ENCODE peak calls at places on chromosome 6, in seven cellular contexts. P, T, B, I, A, G and Z are unnamed samples.

GRCh38 chr6:101443315-101443714 is 49.8 kb downstream of the GRIK2 start:
- DNase-seq in P (no peak), T (no peak), B (no peak), I (no peak), A (no peak), G (no peak), Z (no peak)

GRCh38 chr6:35624341-35625070 is 64.2 kb downstream of the FKBP5 start:
- DNase-seq in P (no peak), T (no peak), B (no peak), I (peak; percentile 27), A (no peak), G (no peak), Z (no peak)

GRCh38 chr6:153625089-153625488 is 414.0 kb upstream of the OPRM1 start:
- DNase-seq in P (no peak), T (no peak), B (peak; percentile 21), I (no peak), A (no peak), G (no peak), Z (no peak)

GRCh38 chr6:81814365-81815109 is 62.1 kb upstream of the TENT5A start:
- DNase-seq in P (no peak), T (no peak), B (no peak), I (peak; percentile 9), A (no peak), G (no peak), Z (no peak)

GRCh38 chr6:150167479-150167873 is 24.6 kb downstream of the PPP1R14C start:
- DNase-seq in P (no peak), T (no peak), B (no peak), I (no peak), A (peak; percentile 47), G (no peak), Z (no peak)

GRCh38 chr6:38239719-38240451 is 399.8 kb downstream of the BTBD9 start:
- DNase-seq in P (no peak), T (no peak), B (no peak), I (peak; percentile 72), A (no peak), G (no peak), Z (no peak)

GRCh38 chr6:135667694-135668455 is 170.3 kb upstream of the AHI1 start:
- DNase-seq in P (no peak), T (peak; percentile 58), B (peak; percentile 32), I (peak; percentile 59), A (peak; percentile 30), G (no peak), Z (peak; percentile 32)

GRCh38 chr6:5665173-5665572 is 341.6 kb downstream of the NRN1 start:
- DNase-seq in P (no peak), T (peak; percentile 86), B (no peak), I (no peak), A (no peak), G (no peak), Z (no peak)

GRCh38 chr6:16313732-16314131 is 75.3 kb downstream of the GMPR start:
- DNase-seq in P (no peak), T (no peak), B (no peak), I (no peak), A (no peak), G (no peak), Z (no peak)

GRCh38 chr6:70436320-70436719 is 23.0 kb downstream of the FAM135A start:
- DNase-seq in P (no peak), T (no peak), B (no peak), I (no peak), A (no peak), G (no peak), Z (no peak)

GRCh38 chr6:19180348-19181073 is 656.7 kb upstream of the ID4 start:
- DNase-seq in P (no peak), T (no peak), B (no peak), I (no peak), A (peak; percentile 63), G (peak; percentile 71), Z (no peak)

GRCh38 chr6:87945966-87946365 is 101.7 kb upstream of the SPACA1 start:
- DNase-seq in P (no peak), T (no peak), B (no peak), I (no peak), A (no peak), G (no peak), Z (no peak)

GRCh38 chr6:87943191-87943590 is 104.5 kb upstream of the SPACA1 start:
- DNase-seq in P (no peak), T (no peak), B (no peak), I (no peak), A (no peak), G (no peak), Z (no peak)

GRCh38 chr6:87945181-87945580 is 102.5 kb upstream of the SPACA1 start:
- DNase-seq in P (no peak), T (no peak), B (no peak), I (no peak), A (no peak), G (no peak), Z (no peak)

GRCh38 chr6:87941556-87942358 is 105.9 kb upstream of the SPACA1 start:
- DNase-seq in P (no peak), T (no peak), B (no peak), I (no peak), A (no peak), G (no peak), Z (no peak)

DNA sequence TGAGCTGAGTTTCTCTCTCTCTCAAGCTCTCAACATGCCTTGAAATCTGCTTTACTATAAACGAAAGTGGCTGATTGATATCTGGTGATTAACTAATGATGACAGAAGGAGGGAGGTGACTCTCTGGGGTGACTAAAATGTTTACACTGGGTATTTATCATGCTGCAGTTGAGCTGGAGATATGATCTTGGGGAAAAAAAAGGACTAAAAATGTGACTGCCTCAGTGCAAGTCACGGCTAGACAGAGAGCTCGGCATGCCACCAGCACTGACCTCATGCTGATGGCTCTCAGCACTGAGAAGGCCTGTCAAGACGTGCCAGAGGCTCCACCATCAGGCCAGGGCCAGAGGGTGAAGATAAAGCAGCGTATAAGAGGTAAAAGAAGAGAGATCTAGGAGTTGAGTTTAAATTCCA is 103.1 kb upstream of the SPACA1 start:
- DNase-seq in P (peak; percentile 28), T (no peak), B (peak; percentile 6), I (peak; percentile 36), A (peak; percentile 77), G (peak; percentile 68), Z (peak; percentile 10)
- TF ChIP-seq CTCF in P (peak; percentile 42), T (no peak), B (peak; percentile 16), I (no peak), A (peak; percentile 43), G (no peak), Z (peak; percentile 27)

GRCh38 chr6:50842861-50843384 is 24.3 kb downstream of the TFAP2B start:
- DNase-seq in P (no peak), T (no peak), B (no peak), I (no peak), A (no peak), G (no peak), Z (no peak)
- H3K4me3 ChIP-seq in P (no peak overlapping the region), T (no peak overlapping the region), B (no peak overlapping the region), I (no peak overlapping the region), A (no peak overlapping the region), G (no peak overlapping the region), Z (no peak overlapping the region)

DNA sequence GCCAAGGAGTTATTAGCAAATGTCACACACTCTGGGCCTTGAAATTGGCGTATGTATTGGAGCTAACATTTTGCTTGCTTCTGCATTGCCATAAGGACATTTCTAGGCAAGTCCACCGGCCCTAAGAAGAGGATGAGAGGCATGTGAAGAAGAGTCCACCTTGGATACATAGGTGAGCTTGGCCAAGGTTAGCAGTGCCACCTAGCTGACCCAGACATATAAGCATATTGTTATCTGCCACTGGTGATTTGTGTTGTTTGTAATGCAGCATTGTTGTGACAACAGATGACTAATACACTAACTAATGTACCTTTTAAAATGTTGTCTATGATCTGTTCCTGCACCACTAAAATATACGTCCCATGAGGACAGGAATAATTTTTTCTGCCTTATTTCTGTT is 24.8 kb upstream of the HLA-DQA2 start:
- DNase-seq in P (no peak), T (no peak), B (no peak), I (no peak), A (no peak), G (no peak), Z (no peak)
- TF ChIP-seq CTCF in P (no peak), T (no peak), B (no peak), I (no peak), A (no peak), G (no peak), Z (no peak)

GRCh38 chr6:80268865-80269264 is 162.4 kb downstream of the BCKDHB start:
- DNase-seq in P (no peak), T (no peak), B (no peak), I (no peak), A (no peak), G (no peak), Z (no peak)
- H3K4me3 ChIP-seq in P (no peak overlapping the region), T (no peak overlapping the region), B (no peak overlapping the region), I (no peak overlapping the region), A (no peak overlapping the region), G (no peak overlapping the region), Z (no peak overlapping the region)

DNA sequence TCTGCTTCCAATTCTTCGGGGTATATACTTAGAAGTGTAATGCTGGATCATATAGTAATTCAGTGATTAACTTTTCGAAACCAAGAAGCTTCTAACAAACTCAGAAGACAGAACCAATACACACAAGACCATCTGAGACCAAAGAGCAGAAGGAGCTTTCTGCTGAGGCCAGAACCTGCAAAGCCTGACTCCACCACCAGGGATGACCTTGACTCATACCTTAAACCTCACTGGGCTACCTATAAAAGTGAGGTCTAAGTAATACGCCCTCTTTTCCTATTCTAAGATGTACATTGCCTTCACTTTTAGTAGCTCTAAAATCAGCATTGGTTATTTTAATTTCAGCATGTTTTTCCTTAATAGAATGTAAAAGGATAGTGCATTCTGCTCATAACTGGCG is 84.8 kb downstream of the FOXF2 start:
- DNase-seq in P (no peak), T (no peak), B (no peak), I (no peak), A (no peak), G (no peak), Z (no peak)
- TF ChIP-seq CTCF in P (no peak), T (no peak), B (no peak), I (no peak), A (no peak), G (no peak), Z (no peak)

GRCh38 chr6:44932651-44933091 is 395.5 kb upstream of the RUNX2 start:
- DNase-seq in P (no peak), T (no peak), B (no peak), I (no peak), A (no peak), G (no peak), Z (no peak)

GRCh38 chr6:44935693-44936300 is 392.3 kb upstream of the RUNX2 start:
- DNase-seq in P (no peak), T (no peak), B (no peak), I (peak; percentile 12), A (no peak), G (no peak), Z (no peak)

GRCh38 chr6:44931385-44931784 is 396.7 kb upstream of the RUNX2 start:
- DNase-seq in P (no peak), T (no peak), B (no peak), I (no peak), A (no peak), G (no peak), Z (no peak)

DNA sequence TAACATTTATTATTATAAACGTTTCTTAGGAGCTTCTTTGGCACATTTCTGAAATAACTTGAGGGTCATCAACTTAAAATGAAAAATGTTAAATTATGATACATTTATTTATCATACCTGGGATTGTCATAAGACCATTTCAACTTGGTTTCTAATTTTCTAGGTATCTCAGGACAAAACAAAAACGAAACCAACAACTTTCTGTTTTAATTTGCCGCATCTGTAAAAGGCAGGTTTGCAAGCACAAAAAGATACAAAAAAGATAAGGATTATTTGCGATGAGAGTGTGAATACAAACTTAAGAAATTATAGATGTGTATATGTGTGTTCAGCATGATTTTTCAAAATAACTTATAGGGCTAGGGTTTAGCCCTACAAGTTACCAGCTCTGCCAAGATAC is 395.0 kb upstream of the RUNX2 start:
- DNase-seq in P (no peak), T (no peak), B (no peak), I (no peak), A (no peak), G (no peak), Z (no peak)
- H3K4me3 ChIP-seq in P (no peak overlapping the region), T (no peak overlapping the region), B (no peak overlapping the region), I (no peak overlapping the region), A (no peak overlapping the region), G (no peak overlapping the region), Z (no peak overlapping the region)